ENCODE peak calls at places on chromosomes 6 and 20, in four cellular contexts. L is endothelial cell; S is stimulated activated CD4-positive, alpha-beta T cell treated with anti-CD3 and anti-CD28 coated beads, Interleukin-4, amount 100 ng/mL, for 1 hour; N is lung. X is an unnamed sample.

GRCh38 chr20:3071610-3072529 is at the start of gene OXT:
- DNase-seq in N (no peak), L (no peak), S (peak; percentile 77), X (no peak)

GRCh38 chr20:1178623-1179022 is 6.2 kb downstream of the TMEM74B start:
- DNase-seq in L (no peak), S (no peak), N (no peak), X (no peak)

GRCh38 chr20:56987992-56988391 is 278.4 kb downstream of the BMP7 start:
- DNase-seq in L (no peak), N (no peak), S (no peak), X (no peak)

GRCh38 chr20:62831361-62831788 is 14.5 kb downstream of the COL9A3 start:
- DNase-seq in N (no peak), S (no peak), L (no peak), X (no peak)

GRCh38 chr20:24950128-24950835 is 1.2 kb downstream of the CST7 start:
- DNase-seq in S (no peak), N (no peak), L (no peak), X (no peak)

GRCh38 chr6:108203189-108204119 is 37.6 kb downstream of the NR2E1 start:
- DNase-seq in N (no peak), L (no peak), S (no peak), X (no peak)

GRCh38 chr20:63122626-63123025 is 93.3 kb downstream of the YTHDF1 start:
- DNase-seq in N (no peak), L (no peak), S (no peak), X (no peak)

GRCh38 chr6:145733770-145734169 is 1.6 kb downstream of the EPM2A start:
- DNase-seq in S (no peak), L (no peak), N (no peak), X (no peak)

GRCh38 chr6:100344761-100345160 is 120.0 kb downstream of the SIM1 start:
- DNase-seq in L (no peak), N (no peak), S (no peak), X (no peak)

GRCh38 chr20:43799150-43799711 is 72.4 kb upstream of the GTSF1L start:
- DNase-seq in L (no peak), S (no peak), N (no peak), X (no peak)

GRCh38 chr20:34004227-34004626 is 10.5 kb downstream of the RALY start:
- DNase-seq in L (no peak), N (no peak), S (no peak), X (no peak)

GRCh38 chr6:74087898-74088297 is 391.9 kb downstream of the CD109 start:
- DNase-seq in L (no peak), N (no peak), S (no peak), X (no peak)

GRCh38 chr6:162203287-162203686 is 524.3 kb downstream of the PRKN start:
- DNase-seq in S (no peak), N (peak; percentile 40), L (no peak), X (no peak)

GRCh38 chr20:41123636-41124035 is 13.7 kb upstream of the PLCG1 start:
- DNase-seq in L (no peak), N (no peak), S (no peak), X (no peak)

GRCh38 chr6:109339906-109340678 is 42.2 kb downstream of the CD164 start:
- DNase-seq in S (no peak), L (no peak), N (no peak), X (no peak)

GRCh38 chr6:21091411-21091810 is 502.1 kb upstream of the SOX4 start:
- DNase-seq in N (no peak), S (no peak), L (no peak), X (no peak)

GRCh38 chr6:297571-298232 is 5.4 kb downstream of the DUSP22 start:
- DNase-seq in N (no peak), S (no peak), L (no peak), X (no peak)

GRCh38 chr6:75775219-75775618 is 26.2 kb downstream of the MYO6 start:
- DNase-seq in L (no peak), N (no peak), S (no peak), X (no peak)

GRCh38 chr20:33689973-33690372 is 3.8 kb upstream of the E2F1 start:
- DNase-seq in L (no peak), N (no peak), S (peak; percentile 34), X (no peak)

GRCh38 chr6:20497200-20497820 is 36.9 kb upstream of the CDKAL1 start:
- DNase-seq in L (no peak), S (no peak), N (no peak), X (no peak)

GRCh38 chr6:30656513-30656912 is 9.6 kb downstream of the C6orf136 start:
- DNase-seq in S (no peak), N (no peak), L (no peak), X (no peak)

GRCh38 chr20:6038256-6038655 is 15.6 kb downstream of the LRRN4 start:
- DNase-seq in L (no peak), N (no peak), S (no peak), X (no peak)

GRCh38 chr20:16571333-16571732 is 1.9 kb downstream of the KIF16B start:
- DNase-seq in N (no peak), L (no peak), S (no peak), X (no peak)

GRCh38 chr6:110456694-110457093 is 19.7 kb downstream of the SLC22A16 start:
- DNase-seq in S (no peak), L (no peak), N (no peak), X (no peak)

GRCh38 chr6:90915224-90915915 is 328.5 kb upstream of the MAP3K7 start:
- DNase-seq in S (no peak), N (no peak), L (no peak), X (no peak)

GRCh38 chr6:118709859-118710350 is 58.5 kb upstream of the CEP85L start:
- DNase-seq in L (peak; percentile 10), S (peak; percentile 66), N (peak; percentile 32), X (peak; percentile 41)